ENCODE peak calls at places on chromosomes 3 and 15, in eight cellular contexts. G, D, B, K, F, L, Y and H are unnamed samples.
A peak's percentile ranks its signal among the peaks of the same experiment; 100 is the strongest.

GRCh38 chr15:101501703-101502373 is 12.3 kb upstream of the PCSK6 start:
- DNase-seq in G (no peak), L (no peak), D (peak; percentile 33), Y (peak; percentile 26), F (peak; percentile 48), K (peak; percentile 87), B (peak; percentile 47), H (no peak)

GRCh38 chr15:69234676-69235075 is 64.0 kb upstream of the PAQR5 start:
- DNase-seq in F (no peak), B (no peak), G (no peak), K (no peak), L (no peak), D (no peak), Y (no peak), H (no peak)

GRCh38 chr3:111715911-111716523 is 120.9 kb upstream of the ZBED2 start:
- DNase-seq in B (peak; percentile 35), K (peak; percentile 65), L (peak; percentile 38), Y (no peak), D (peak; percentile 71), G (no peak), F (peak; percentile 77), H (peak; percentile 61)

GRCh38 chr15:67174864-67175573 is 79.4 kb downstream of the AAGAB start:
- DNase-seq in F (peak; percentile 44), B (no peak), L (no peak), Y (no peak), K (peak; percentile 94), G (no peak), D (no peak), H (no peak)

GRCh38 chr3:142595581-142595950 is 627 bp upstream of the PLS1 start:
- DNase-seq in B (no peak), D (peak; percentile 79), F (no peak), L (no peak), K (peak; percentile 40), Y (no peak), G (no peak), H (no peak)

GRCh38 chr15:51775967-51776816 is 24.8 kb downstream of the TMOD2 start:
- DNase-seq in Y (no peak), F (peak; percentile 56), G (no peak), D (peak; percentile 67), K (peak; percentile 72), B (peak; percentile 48), L (no peak), H (peak; percentile 43)

GRCh38 chr15:69616558-69616957 is 163.9 kb downstream of the RPLP1 start:
- DNase-seq in Y (no peak), G (no peak), B (no peak), F (no peak), D (no peak), L (no peak), K (no peak), H (no peak)

GRCh38 chr3:142724682-142725351 is 983 bp downstream of the TRPC1 start:
- DNase-seq in K (peak; percentile 37), D (peak; percentile 23), G (no peak), Y (peak; percentile 24), L (peak; percentile 39), F (no peak), B (peak; percentile 39), H (peak; percentile 21)

DNA sequence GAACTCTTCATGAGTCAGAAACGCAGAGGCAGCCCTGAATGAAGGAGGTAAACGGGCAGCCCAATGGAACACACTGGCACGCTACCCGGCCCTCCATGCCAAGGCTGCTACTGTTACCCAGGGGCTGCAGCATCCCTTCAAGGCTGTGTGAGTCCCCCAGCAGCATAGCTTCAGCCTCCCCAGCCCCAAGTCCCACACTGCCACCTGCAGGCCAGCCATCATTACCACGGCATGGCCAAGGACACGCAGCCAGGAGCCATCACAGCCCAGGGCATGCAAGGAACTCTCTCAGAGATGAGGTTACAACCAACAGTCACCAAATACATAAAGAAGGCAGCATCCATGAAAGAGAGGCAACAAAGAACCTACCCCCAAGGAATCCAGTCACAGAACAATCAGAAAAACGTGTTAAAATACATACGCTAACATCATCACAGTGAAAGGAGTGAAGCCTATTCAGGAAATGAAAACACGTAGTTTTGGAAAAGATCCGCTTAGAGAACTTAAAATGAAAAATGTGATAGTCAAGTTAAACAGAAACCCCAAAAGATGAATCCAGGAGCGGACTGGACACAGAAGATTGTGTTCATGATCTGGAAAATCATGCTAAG is 22.4 kb downstream of the PLA2G4F start:
- DNase-seq in D (peak; percentile 50), L (no peak), K (peak; percentile 41), B (peak; percentile 47), Y (no peak), F (peak; percentile 74), G (no peak), H (no peak)
- TF ChIP-seq CTCF in D (peak; percentile 72), L (peak; percentile 60), K (peak; percentile 52), B (peak; percentile 40), Y (no peak), F (peak; percentile 64), G (peak; percentile 53), H (peak; percentile 13)

DNA sequence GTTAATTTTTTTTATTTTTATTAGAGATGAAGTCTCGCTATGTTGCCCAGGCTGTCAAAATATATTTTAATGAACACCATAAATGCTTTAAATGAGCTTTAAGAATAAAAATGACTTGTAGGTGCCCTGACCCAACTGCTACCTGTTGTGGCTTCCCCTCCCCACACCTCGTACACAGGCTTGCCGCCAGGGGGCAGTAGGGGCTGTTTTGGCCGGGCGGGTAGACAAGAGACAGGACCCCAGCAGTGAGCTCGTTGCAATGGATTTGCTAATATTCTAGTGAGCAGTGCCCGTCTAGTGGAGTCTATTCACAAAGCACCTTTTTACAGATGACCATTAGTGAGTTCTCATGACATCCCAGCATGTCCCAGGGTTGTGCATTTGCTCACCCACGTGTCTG is 418.1 kb downstream of the OCA2 start:
- DNase-seq in Y (no peak), L (no peak), F (no peak), B (no peak), D (no peak), K (no peak), G (no peak), H (no peak)
- TF ChIP-seq CTCF in Y (no peak), L (no peak), F (no peak), B (no peak), D (no peak), K (no peak), G (no peak), H (no peak)

DNA sequence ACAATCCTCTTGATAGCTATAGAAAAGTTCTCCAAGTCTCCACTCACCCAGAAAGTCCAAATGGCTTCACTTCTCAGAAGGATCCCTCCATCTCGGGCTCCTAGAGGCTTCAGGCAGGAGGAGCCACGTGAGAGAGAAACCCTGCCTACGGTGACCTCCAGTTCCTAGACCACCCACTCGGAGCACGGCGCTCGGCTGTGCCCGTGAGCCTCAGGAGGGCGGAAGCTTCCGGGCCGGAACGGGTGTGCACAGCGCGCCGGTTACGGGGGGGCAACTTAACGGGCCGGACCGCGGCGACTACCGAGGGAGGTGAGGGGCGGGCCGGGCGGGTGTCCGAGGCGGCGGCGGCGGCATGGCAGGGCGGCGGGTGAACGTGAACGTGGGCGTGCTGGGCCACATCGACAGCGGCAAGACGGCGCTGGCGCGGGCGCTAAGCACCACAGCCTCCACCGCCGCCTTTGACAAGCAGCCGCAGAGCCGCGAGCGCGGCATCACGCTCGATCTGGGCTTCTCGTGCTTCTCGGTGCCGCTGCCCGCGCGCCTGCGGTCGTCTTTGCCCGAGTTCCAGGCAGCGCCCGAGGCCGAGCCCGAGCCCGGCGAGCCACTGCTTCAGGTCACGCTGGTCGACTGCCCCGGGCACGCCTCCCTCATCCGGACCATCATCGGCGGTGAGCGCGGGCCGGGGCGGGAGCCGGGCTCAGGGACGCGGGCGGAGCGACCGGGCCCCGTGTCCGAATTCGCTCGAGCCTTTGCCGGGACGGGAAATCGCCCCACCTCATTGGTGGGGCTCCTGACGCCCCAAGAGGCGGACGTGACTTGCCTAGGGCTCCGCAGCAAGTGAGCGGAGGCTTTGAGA is at the start of gene EEFSEC:
- DNase-seq in K (peak; percentile 39), B (peak; percentile 87), L (peak; percentile 84), F (peak; percentile 85), D (peak; percentile 81), Y (peak; percentile 89), G (no peak), H (peak; percentile 46)
- TF ChIP-seq CTCF in K (no peak), B (no peak), L (no peak), F (peak; percentile 17), D (no peak), Y (no peak), G (no peak), H (no peak)

GRCh38 chr15:60128710-60129109 is 124.6 kb downstream of the FOXB1 start:
- DNase-seq in G (no peak), D (no peak), K (no peak), B (no peak), Y (no peak), L (no peak), F (no peak), H (no peak)
- TF ChIP-seq CTCF in G (no peak), D (no peak), K (no peak), B (no peak), Y (no peak), L (no peak), F (no peak), H (no peak)

GRCh38 chr15:64892850-64893403 is 18.8 kb upstream of the ANKDD1A start:
- DNase-seq in B (no peak), D (no peak), F (no peak), K (no peak), G (no peak), L (peak; percentile 11), Y (no peak), H (no peak)

GRCh38 chr15:64895285-64896065 is 16.2 kb upstream of the ANKDD1A start:
- DNase-seq in F (peak; percentile 31), G (no peak), B (peak; percentile 50), D (peak; percentile 58), L (no peak), Y (peak; percentile 34), K (no peak), H (no peak)

GRCh38 chr15:64891546-64891945 is 20.2 kb upstream of the ANKDD1A start:
- DNase-seq in D (no peak), G (no peak), K (no peak), L (peak; percentile 1), B (no peak), F (no peak), Y (no peak), H (no peak)

GRCh38 chr15:64894395-64895056 is 17.2 kb upstream of the ANKDD1A start:
- DNase-seq in Y (peak; percentile 56), G (no peak), L (no peak), B (peak; percentile 83), D (no peak), F (peak; percentile 61), K (no peak), H (no peak)

GRCh38 chr15:64893481-64894394 is 18.0 kb upstream of the ANKDD1A start:
- DNase-seq in Y (peak; percentile 90), D (peak; percentile 97), B (peak; percentile 93), G (peak; percentile 80), L (peak; percentile 96), F (peak; percentile 91), K (no peak), H (peak; percentile 97)
- TF ChIP-seq CTCF in Y (no peak), D (no peak), B (no peak), G (no peak), L (no peak), F (no peak), K (no peak), H (no peak)